ENCODE peak calls at places on chromosomes 13 and 19, in five cellular contexts. M is thyroid gland, S is fibroblast of the aortic adventitia, E is amniotic stem cell, N is bronchial epithelial cell. G is an unnamed sample.

GRCh38 chr13:50319603-50320296 is 304.5 kb downstream of the KCNRG start:
- DNase-seq in E (no peak), N (peak), S (peak), M (peak), G (peak)

GRCh38 chr19:10812902-10813404 is 23.1 kb downstream of the TMED1 start:
- DNase-seq in E (peak), M (no peak), N (peak), S (peak), G (no peak)

GRCh38 chr13:50798923-50799322 is 44.6 kb downstream of the DLEU7 start:
- DNase-seq in N (peak), E (no peak), S (peak), M (no peak), G (no peak)

GRCh38 chr19:52335768-52336116 is 301 bp upstream of the ZNF610 start:
- DNase-seq in E (no peak), N (no peak), M (no peak), S (no peak), G (no peak)

GRCh38 chr13:95335667-95336066 is 34.4 kb upstream of the ABCC4 start:
- DNase-seq in S (no peak), M (no peak), N (no peak), E (no peak), G (no peak)

GRCh38 chr19:57769345-57770131 is at the start of gene ZNF586:
- DNase-seq in E (peak), N (peak), M (peak), S (peak), G (peak)

GRCh38 chr19:50147462-50148423 is 15.3 kb downstream of the IZUMO2 start:
- DNase-seq in N (peak), E (peak), S (peak), M (peak), G (peak)

GRCh38 chr13:65892859-65893258 is 1337.3 kb downstream of the PCDH9 start:
- DNase-seq in E (no peak), M (no peak), S (no peak), N (peak), G (no peak)

GRCh38 chr13:99766641-99767045 is 204.9 kb downstream of the ZIC5 start:
- DNase-seq in E (no peak), N (peak), S (no peak), M (no peak), G (no peak)

GRCh38 chr19:45444318-45445041 is 20.8 kb upstream of the ERCC1 start:
- DNase-seq in S (peak), N (no peak), M (peak), E (peak), G (peak)

GRCh38 chr13:56189978-56190377 is 950.7 kb upstream of the PRR20A start:
- DNase-seq in N (no peak), S (no peak), M (no peak), E (no peak), G (no peak)

GRCh38 chr13:27822258-27822872 is 30.1 kb downstream of the GSX1 start:
- DNase-seq in M (no peak), E (no peak), S (peak), N (no peak), G (no peak)

GRCh38 chr19:55443045-55443823 is at the start of gene SHISA7:
- DNase-seq in E (no peak), M (no peak), N (no peak), S (no peak), G (no peak)

GRCh38 chr19:38213911-38214625 is 10.0 kb downstream of the DPF1 start:
- DNase-seq in N (no peak), M (peak), E (no peak), S (peak), G (no peak)

G was measured in prostate gland.